ENCODE peak calls at places on chromosomes 13 and 19, in six cellular contexts. W, N, I, O, Y and H are unnamed samples.

GRCh38 chr13:33235078-33235477 is 50.5 kb downstream of the STARD13 start:
- DNase-seq in O (no peak), Y (no peak), W (no peak), N (no peak), I (no peak), H (no peak)

GRCh38 chr13:42255854-42256253 is 16.1 kb upstream of the AKAP11 start:
- DNase-seq in Y (no peak), O (no peak), N (no peak), W (no peak), I (no peak), H (no peak)

GRCh38 chr13:91546865-91547264 is 148.4 kb downstream of the GPC5 start:
- DNase-seq in N (no peak), Y (no peak), I (no peak), O (no peak), W (no peak), H (no peak)

GRCh38 chr19:5057860-5058259 is 88.9 kb downstream of the KDM4B start:
- DNase-seq in I (no peak), O (no peak), N (no peak), W (no peak), Y (no peak), H (no peak)

GRCh38 chr19:17441241-17442135 is 7.0 kb downstream of the TMEM221 start:
- DNase-seq in O (peak; percentile 87), W (no peak), I (no peak), Y (no peak), N (no peak), H (peak; percentile 58)

GRCh38 chr19:16366433-16367268 is 42.0 kb downstream of the KLF2 start:
- DNase-seq in I (no peak), W (peak; percentile 30), Y (no peak), O (no peak), N (no peak), H (peak; percentile 73)

GRCh38 chr19:3670258-3670795 is 29.9 kb downstream of the PIP5K1C start:
- DNase-seq in W (no peak), Y (no peak), N (peak; percentile 89), O (no peak), I (no peak), H (no peak)

GRCh38 chr13:79936368-79937136 is 404.4 kb downstream of the SPRY2 start:
- DNase-seq in O (peak; percentile 99), Y (peak; percentile 32), N (peak; percentile 44), I (no peak), W (no peak), H (no peak)

GRCh38 chr19:17184381-17184841 is 30.7 kb upstream of the USE1 start:
- DNase-seq in I (no peak), Y (no peak), W (peak; percentile 45), O (no peak), N (no peak), H (no peak)

GRCh38 chr19:50602496-50602895 is 34.3 kb upstream of the LRRC4B start:
- DNase-seq in Y (no peak), O (no peak), W (no peak), N (no peak), I (no peak), H (no peak)

GRCh38 chr19:11382898-11383705 is 1.0 kb downstream of the EPOR start:
- DNase-seq in I (no peak), O (no peak), N (peak; percentile 45), Y (peak; percentile 61), W (peak; percentile 6), H (peak; percentile 74)

GRCh38 chr13:26707122-26708006 is 53.2 kb downstream of the GPR12 start:
- DNase-seq in W (peak; percentile 9), Y (no peak), I (peak; percentile 60), O (peak; percentile 9), N (peak; percentile 36), H (peak; percentile 62)

GRCh38 chr13:20713014-20713376 is 9.5 kb downstream of the IL17D start:
- DNase-seq in I (no peak), Y (no peak), O (no peak), N (no peak), W (no peak), H (no peak)

GRCh38 chr19:55369651-55370304 is 485 bp downstream of the IL11 start:
- DNase-seq in N (no peak), W (no peak), O (no peak), I (peak; percentile 93), Y (no peak), H (peak; percentile 71)

GRCh38 chr19:14107581-14108461 is 9.7 kb downstream of the PRKACA start:
- DNase-seq in O (no peak), I (no peak), W (no peak), Y (no peak), N (peak; percentile 75), H (no peak)

GRCh38 chr13:105863300-105863699 is 672.2 kb downstream of the EFNB2 start:
- DNase-seq in W (no peak), I (no peak), N (no peak), O (no peak), Y (no peak), H (no peak)

GRCh38 chr13:73040968-73041580 is 17.7 kb upstream of the KLF5 start:
- DNase-seq in Y (no peak), O (no peak), W (no peak), I (no peak), N (no peak), H (no peak)

GRCh38 chr19:11767633-11768133 is 883 bp downstream of the ZNF441 start:
- DNase-seq in O (no peak), I (no peak), Y (peak; percentile 48), W (peak; percentile 0), N (peak; percentile 13), H (peak; percentile 57)

GRCh38 chr13:84812789-84813188 is 930.5 kb upstream of the SLITRK1 start:
- DNase-seq in O (no peak), I (no peak), N (no peak), Y (no peak), W (no peak), H (no peak)

GRCh38 chr19:4181053-4181508 is 1.3 kb downstream of the SIRT6 start:
- DNase-seq in I (no peak), O (no peak), Y (no peak), W (no peak), N (no peak), H (no peak)

GRCh38 chr13:35524192-35524591 is 47.7 kb upstream of the MAB21L1 start:
- DNase-seq in O (no peak), I (no peak), Y (no peak), N (no peak), W (no peak), H (no peak)

GRCh38 chr13:73429691-73430090 is 370.9 kb downstream of the KLF5 start:
- DNase-seq in Y (no peak), I (no peak), O (peak; percentile 34), W (no peak), N (no peak), H (no peak)

GRCh38 chr19:38684078-38684861 is 36.8 kb downstream of the ACTN4 start:
- DNase-seq in I (no peak), W (no peak), N (no peak), O (peak; percentile 78), Y (peak; percentile 68), H (no peak)

GRCh38 chr13:30832845-30833332 is 73.2 kb upstream of the MEDAG start:
- DNase-seq in Y (no peak), W (peak; percentile 8), O (no peak), I (no peak), N (no peak), H (peak; percentile 59)

GRCh38 chr19:1624458-1624857 is 19.2 kb upstream of the UQCR11 start:
- DNase-seq in Y (peak; percentile 54), N (peak; percentile 48), I (peak; percentile 95), O (peak; percentile 28), W (peak; percentile 31), H (peak; percentile 77)

GRCh38 chr19:45115809-45116615 is 23.0 kb downstream of the PPP1R37 start:
- DNase-seq in W (no peak), I (no peak), N (no peak), O (no peak), Y (no peak), H (no peak)

GRCh38 chr13:46905249-46905648 is 8.4 kb upstream of the HTR2A start:
- DNase-seq in N (no peak), I (no peak), W (no peak), Y (no peak), O (no peak), H (no peak)

GRCh38 chr13:26660185-26660584 is 100.4 kb downstream of the GPR12 start:
- DNase-seq in N (no peak), O (no peak), I (no peak), Y (no peak), W (no peak), H (no peak)

GRCh38 chr13:30061217-30061616 is 210.8 kb upstream of the UBL3 start:
- DNase-seq in Y (no peak), I (no peak), O (no peak), W (no peak), N (no peak), H (no peak)

GRCh38 chr19:2483484-2484151 is 7.7 kb downstream of the GADD45B start:
- DNase-seq in I (no peak), Y (no peak), O (no peak), N (no peak), W (no peak), H (no peak)

GRCh38 chr19:18832331-18833140 is 777 bp downstream of the UPF1 start:
- DNase-seq in Y (no peak), I (peak; percentile 17), O (no peak), N (no peak), W (no peak), H (peak; percentile 65)

GRCh38 chr19:48970923-48971395 is 5.8 kb downstream of the FTL start:
- DNase-seq in W (peak; percentile 85), Y (peak; percentile 75), I (peak; percentile 91), O (peak; percentile 59), N (peak; percentile 79), H (peak; percentile 81)
- TF ChIP-seq CTCF in W (peak; percentile 95), Y (peak; percentile 96), I (peak; percentile 91), O (peak; percentile 94), N (peak; percentile 85), H (peak; percentile 95)

GRCh38 chr19:42542791-42543190 is 14.5 kb upstream of the CEACAM1 start:
- DNase-seq in I (no peak), N (no peak), W (no peak), O (no peak), Y (no peak), H (no peak)
- TF ChIP-seq CTCF in I (no peak), N (no peak), W (no peak), O (no peak), Y (no peak), H (no peak)

GRCh38 chr13:111664696-111665095 is 344.3 kb downstream of the TEX29 start:
- DNase-seq in W (no peak), O (no peak), I (no peak), N (no peak), Y (peak; percentile 17), H (no peak)

GRCh38 chr13:111665691-111666095 is 345.3 kb downstream of the TEX29 start:
- DNase-seq in N (no peak), O (no peak), W (no peak), Y (peak; percentile 17), I (no peak), H (no peak)

GRCh38 chr13:111667757-111668156 is 347.3 kb downstream of the TEX29 start:
- DNase-seq in W (no peak), Y (no peak), O (no peak), I (no peak), N (no peak), H (no peak)

GRCh38 chr13:111666377-111666776 is 345.9 kb downstream of the TEX29 start:
- DNase-seq in O (no peak), Y (peak; percentile 10), W (no peak), I (no peak), N (no peak), H (no peak)

GRCh38 chr13:111668451-111668850 is 348.0 kb downstream of the TEX29 start:
- DNase-seq in O (no peak), I (no peak), N (no peak), Y (peak; percentile 25), W (no peak), H (no peak)
- TF ChIP-seq CTCF in O (no peak), I (no peak), N (no peak), Y (no peak), W (no peak), H (no peak)

GRCh38 chr13:49869514-49869913 is 66.6 kb downstream of the SPRYD7 start:
- DNase-seq in Y (no peak), I (no peak), N (no peak), W (no peak), O (no peak), H (no peak)
- TF ChIP-seq CTCF in Y (no peak), I (no peak), N (no peak), W (no peak), O (peak; percentile 45), H (no peak)